ENCODE peak calls at places on chromosomes 12 and 14, in ten cellular contexts. K, C, B, U, S, A, N, I, P and X are unnamed samples.

GRCh38 chr14:24398943-24399801 is at the start of gene NYNRIN:
- DNase-seq in P (peak), C (peak), I (peak), S (no peak), U (no peak), A (peak), N (peak), B (no peak), K (peak), X (peak)

GRCh38 chr12:14854586-14855163 is 11.3 kb upstream of the ART4 start:
- DNase-seq in N (no peak), S (no peak), B (no peak), A (no peak), C (no peak), K (no peak), P (no peak), U (no peak), I (no peak), X (no peak)

GRCh38 chr14:89575386-89576061 is 158.5 kb upstream of the FOXN3 start:
- DNase-seq in P (no peak), U (no peak), S (no peak), N (no peak), C (no peak), A (no peak), K (no peak), I (no peak), B (no peak), X (no peak)

GRCh38 chr12:88471641-88472040 is 108.6 kb downstream of the KITLG start:
- DNase-seq in C (peak), A (no peak), I (no peak), U (no peak), P (no peak), B (peak), N (no peak), S (no peak), K (no peak), X (peak)

GRCh38 chr12:2083561-2083960 is 30.8 kb downstream of the CACNA1C start:
- DNase-seq in N (no peak), S (no peak), U (no peak), B (peak), K (no peak), P (no peak), I (no peak), C (no peak), A (no peak), X (no peak)

GRCh38 chr12:68481181-68481941 is 129.3 kb upstream of the RAP1B start:
- DNase-seq in B (no peak), C (no peak), K (no peak), U (no peak), A (no peak), I (no peak), P (no peak), S (no peak), N (no peak), X (no peak)

GRCh38 chr14:21868442-21869046 is 194.9 kb upstream of the OR4E1 start:
- DNase-seq in P (peak), K (peak), A (peak), B (peak), I (peak), U (peak), N (no peak), C (peak), S (no peak), X (peak)

GRCh38 chr14:93018401-93018800 is 95.5 kb downstream of the CHGA start:
- DNase-seq in N (no peak), P (no peak), B (no peak), C (no peak), K (no peak), S (no peak), A (no peak), U (no peak), I (no peak), X (no peak)

GRCh38 chr14:69636051-69636639 is 24.7 kb downstream of the SUSD6 start:
- DNase-seq in C (no peak), P (no peak), I (no peak), A (no peak), U (no peak), K (peak), S (no peak), N (no peak), B (no peak), X (no peak)

GRCh38 chr14:91229743-91230200 is 14.7 kb downstream of the GPR68 start:
- DNase-seq in B (no peak), K (peak), P (no peak), N (no peak), U (no peak), I (peak), S (no peak), C (no peak), A (no peak), X (peak)

GRCh38 chr12:484096-484495 is 24.4 kb downstream of the B4GALNT3 start:
- DNase-seq in N (no peak), P (no peak), A (no peak), B (no peak), S (no peak), I (no peak), K (no peak), C (no peak), U (no peak), X (no peak)

GRCh38 chr12:62519043-62519442 is 52.4 kb downstream of the MON2 start:
- DNase-seq in K (no peak), P (no peak), C (no peak), U (no peak), S (no peak), B (no peak), I (no peak), N (peak), A (no peak), X (no peak)

GRCh38 chr14:59146941-59147470 is 41.5 kb upstream of the DAAM1 start:
- DNase-seq in I (no peak), C (no peak), K (no peak), U (no peak), S (no peak), N (no peak), B (peak), P (no peak), A (no peak), X (no peak)

GRCh38 chr12:111925171-111925570 is 83.1 kb downstream of the MAPKAPK5 start:
- DNase-seq in P (no peak), S (no peak), U (no peak), A (no peak), K (no peak), C (no peak), N (no peak), I (no peak), B (no peak), X (no peak)

GRCh38 chr14:57837267-57837666 is 28.6 kb downstream of the SLC35F4 start:
- DNase-seq in I (no peak), B (no peak), A (no peak), C (no peak), P (no peak), U (no peak), N (no peak), S (no peak), K (no peak), X (no peak)